ENCODE peak calls at places on chromosomes 16 and 17, in four cellular contexts. One of them, this sample, is unnamed.

GRCh38 chr17:6608321-6608720 is 32.2 kb downstream of the KIAA0753 start:
- DNase-seq in right cardiac atrium: no peak
- DNase-seq in sigmoid colon: no peak
- DNase-seq in activated gamma-delta T cell treated with Interleukin-2 at 50 U/mL for 16 hours: no peak
- DNase-seq in this sample: no peak

GRCh38 chr17:81959362-81960129 is 1.4 kb downstream of the NOTUM start:
- DNase-seq in activated gamma-delta T cell treated with Interleukin-2 at 50 U/mL for 16 hours: peak; percentile 80
- DNase-seq in right cardiac atrium: peak; percentile 89
- DNase-seq in sigmoid colon: peak; percentile 84
- DNase-seq in this sample: peak; percentile 93

GRCh38 chr16:23030001-23030400 is 119.3 kb downstream of the USP31 start:
- DNase-seq in sigmoid colon: no peak
- DNase-seq in activated gamma-delta T cell treated with Interleukin-2 at 50 U/mL for 16 hours: no peak
- DNase-seq in right cardiac atrium: no peak
- DNase-seq in this sample: no peak

GRCh38 chr16:66263973-66264310 is 102.5 kb upstream of the CDH5 start:
- DNase-seq in activated gamma-delta T cell treated with Interleukin-2 at 50 U/mL for 16 hours: no peak
- DNase-seq in sigmoid colon: peak; percentile 39
- DNase-seq in right cardiac atrium: no peak
- DNase-seq in this sample: no peak

GRCh38 chr16:72963921-72964320 is 84.0 kb downstream of the ZFHX3 start:
- DNase-seq in right cardiac atrium: no peak
- DNase-seq in sigmoid colon: no peak
- DNase-seq in activated gamma-delta T cell treated with Interleukin-2 at 50 U/mL for 16 hours: no peak
- DNase-seq in this sample: no peak

GRCh38 chr16:87057291-87057881 is 259.8 kb downstream of the C16orf95 start:
- DNase-seq in activated gamma-delta T cell treated with Interleukin-2 at 50 U/mL for 16 hours: no peak
- DNase-seq in right cardiac atrium: no peak
- DNase-seq in sigmoid colon: peak; percentile 24
- DNase-seq in this sample: no peak

GRCh38 chr17:17119533-17119932 is 77.3 kb downstream of the MPRIP start:
- DNase-seq in activated gamma-delta T cell treated with Interleukin-2 at 50 U/mL for 16 hours: peak; percentile 62
- DNase-seq in right cardiac atrium: peak; percentile 61
- DNase-seq in sigmoid colon: no peak
- DNase-seq in this sample: no peak

GRCh38 chr17:2335726-2336214 is 487 bp downstream of the TSR1 start:
- DNase-seq in sigmoid colon: peak; percentile 56
- DNase-seq in activated gamma-delta T cell treated with Interleukin-2 at 50 U/mL for 16 hours: no peak
- DNase-seq in right cardiac atrium: no peak
- DNase-seq in this sample: no peak

GRCh38 chr17:82696916-82697807 is 1.3 kb downstream of the RAB40B start:
- DNase-seq in activated gamma-delta T cell treated with Interleukin-2 at 50 U/mL for 16 hours: no peak
- DNase-seq in right cardiac atrium: peak; percentile 61
- DNase-seq in sigmoid colon: no peak
- DNase-seq in this sample: peak; percentile 61

GRCh38 chr17:19014628-19015215 is 10.2 kb upstream of the FAM83G start:
- DNase-seq in right cardiac atrium: peak; percentile 35
- DNase-seq in sigmoid colon: no peak
- DNase-seq in activated gamma-delta T cell treated with Interleukin-2 at 50 U/mL for 16 hours: no peak
- DNase-seq in this sample: no peak

GRCh38 chr16:50292566-50292948 is 26.2 kb downstream of the ADCY7 start:
- DNase-seq in activated gamma-delta T cell treated with Interleukin-2 at 50 U/mL for 16 hours: no peak
- DNase-seq in sigmoid colon: no peak
- DNase-seq in right cardiac atrium: no peak
- DNase-seq in this sample: no peak

GRCh38 chr17:39740357-39741111 is 2.8 kb downstream of the GRB7 start:
- DNase-seq in sigmoid colon: no peak
- DNase-seq in activated gamma-delta T cell treated with Interleukin-2 at 50 U/mL for 16 hours: no peak
- DNase-seq in right cardiac atrium: peak; percentile 52
- DNase-seq in this sample: peak; percentile 21

GRCh38 chr16:75742424-75743047 is 16.2 kb upstream of the CPHXL start:
- DNase-seq in sigmoid colon: no peak
- DNase-seq in right cardiac atrium: no peak
- DNase-seq in activated gamma-delta T cell treated with Interleukin-2 at 50 U/mL for 16 hours: no peak
- DNase-seq in this sample: no peak

GRCh38 chr17:11853321-11854151 is 143.7 kb downstream of the ZNF18 start:
- DNase-seq in activated gamma-delta T cell treated with Interleukin-2 at 50 U/mL for 16 hours: no peak
- DNase-seq in right cardiac atrium: peak; percentile 63
- DNase-seq in sigmoid colon: no peak
- DNase-seq in this sample: no peak

GRCh38 chr17:7512105-7512504 is 27.9 kb downstream of the POLR2A start:
- DNase-seq in sigmoid colon: no peak
- DNase-seq in activated gamma-delta T cell treated with Interleukin-2 at 50 U/mL for 16 hours: no peak
- DNase-seq in right cardiac atrium: no peak
- DNase-seq in this sample: no peak

GRCh38 chr17:47264171-47264570 is 10.5 kb downstream of the ITGB3 start:
- DNase-seq in right cardiac atrium: no peak
- DNase-seq in activated gamma-delta T cell treated with Interleukin-2 at 50 U/mL for 16 hours: no peak
- DNase-seq in sigmoid colon: no peak
- DNase-seq in this sample: no peak